ENCODE peak calls at places on chromosomes 5 and 9, in five cellular contexts. E is IMR-90, Q is endodermal cell, R is GM23248, G is keratinocyte. T is an unnamed sample.

GRCh38 chr9:136538599-136539426 is 7.0 kb downstream of the NOTCH1 start:
- DNase-seq in E (no peak), Q (no peak), R (no peak), G (no peak), T (no peak)

GRCh38 chr9:20319241-20319640 is 303.1 kb downstream of the MLLT3 start:
- DNase-seq in E (peak; percentile 8), Q (no peak), R (no peak), G (no peak), T (no peak)

GRCh38 chr9:21974542-21975409 is 19.4 kb downstream of the CDKN2A start:
- DNase-seq in E (peak; percentile 57), Q (peak; percentile 90), R (peak; percentile 78), G (no peak), T (peak; percentile 88)

GRCh38 chr5:93433422-93433821 is 147.6 kb downstream of the NR2F1-AS1 start:
- DNase-seq in E (peak; percentile 96), Q (no peak), R (peak; percentile 84), G (no peak), T (no peak)

GRCh38 chr5:42944989-42945388 is 95.1 kb downstream of the ANXA2R start:
- DNase-seq in E (peak; percentile 96), Q (no peak), R (peak; percentile 96), G (no peak), T (no peak)

GRCh38 chr9:137069508-137070071 is 767 bp downstream of the SAPCD2 start:
- DNase-seq in E (no peak), Q (no peak), R (no peak), G (no peak), T (peak; percentile 79)

GRCh38 chr9:23005061-23005690 is 558.6 kb downstream of the DMRTA1 start:
- DNase-seq in E (no peak), Q (peak; percentile 45), R (peak; percentile 23), G (no peak), T (peak; percentile 29)

GRCh38 chr5:65927497-65928340 is 1.3 kb downstream of the ERBIN start:
- DNase-seq in E (peak; percentile 72), Q (no peak), R (peak; percentile 84), G (no peak), T (peak; percentile 40)

GRCh38 chr9:114583371-114583770 is 4.2 kb upstream of the ATP6V1G1 start:
- DNase-seq in E (no peak), Q (peak; percentile 73), R (no peak), G (no peak), T (no peak)

GRCh38 chr9:3528466-3528865 is 2.7 kb upstream of the RFX3 start:
- DNase-seq in E (no peak), Q (no peak), R (no peak), G (no peak), T (no peak)

GRCh38 chr9:131422241-131422792 is 28.4 kb downstream of the PRRC2B start:
- DNase-seq in E (peak; percentile 12), Q (no peak), R (peak; percentile 26), G (no peak), T (no peak)
- H3K9ac ChIP-seq in E (no peak overlapping the region), Q (no peak overlapping the region), R (no peak overlapping the region), G (peak overlapping the region; percentile 35), T (no peak overlapping the region)

DNA sequence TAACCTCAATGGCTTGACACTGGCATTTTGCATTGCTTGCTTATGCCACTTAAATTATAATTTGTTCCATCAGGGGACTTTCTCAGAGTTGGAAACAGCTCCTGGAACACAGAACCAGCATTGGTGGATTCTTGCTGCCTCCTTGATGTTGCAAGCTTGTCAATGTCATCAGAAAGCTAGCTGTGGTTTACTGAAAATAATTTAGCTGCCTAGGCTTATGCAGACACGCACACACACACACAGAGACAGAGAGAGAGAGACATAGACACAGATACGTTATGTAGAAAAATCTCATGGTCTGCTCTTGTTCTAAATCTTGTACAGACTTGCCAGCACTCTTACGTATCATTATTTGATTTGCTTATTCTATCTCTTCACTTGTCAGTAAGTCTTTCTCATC is 78.0 kb downstream of the HMHB1 start:
- DNase-seq in E (peak; percentile 49), Q (no peak), R (peak; percentile 86), G (no peak), T (no peak)
- H3K9ac ChIP-seq in E (no peak overlapping the region), Q (no peak overlapping the region), R (peak overlapping the region; percentile 68), G (no peak overlapping the region), T (no peak overlapping the region)

GRCh38 chr9:92242779-92243136 is 50.7 kb downstream of the IARS1 start:
- DNase-seq in E (no peak), Q (no peak), R (no peak), G (no peak), T (no peak)
- H3K9ac ChIP-seq in E (peak overlapping the region; percentile 20), Q (no peak overlapping the region), R (peak overlapping the region; percentile 61), G (no peak overlapping the region), T (no peak overlapping the region)

GRCh38 chr9:71121275-71122168 is at the start of gene TRPM3:
- DNase-seq in E (no peak), Q (peak; percentile 83), R (no peak), G (no peak), T (peak; percentile 91)
- H3K9ac ChIP-seq in E (no peak within 1 kb of the TSS), Q (no peak within 1 kb of the TSS), R (no peak within 1 kb of the TSS), G (no peak within 1 kb of the TSS), T (peak within 1 kb of the TSS; percentile 29)